ENCODE peak calls at places on chromosomes 12 and 14, in four cellular contexts. One of them, this sample, is unnamed.

GRCh38 chr14:69475194-69475818 is 9.2 kb upstream of the PLEKHD1 start:
- DNase-seq in progenitor cell of endocrine pancreas: no peak
- DNase-seq in pancreas: no peak
- DNase-seq in WTC11: no peak
- DNase-seq in this sample: no peak

GRCh38 chr12:96482086-96482485 is 7.3 kb upstream of the CFAP54 start:
- DNase-seq in progenitor cell of endocrine pancreas: no peak
- DNase-seq in pancreas: no peak
- DNase-seq in WTC11: no peak
- DNase-seq in this sample: no peak

GRCh38 chr12:34223640-34224039 is 201.3 kb downstream of the ALG10 start:
- DNase-seq in progenitor cell of endocrine pancreas: no peak
- DNase-seq in pancreas: no peak
- DNase-seq in WTC11: no peak
- DNase-seq in this sample: no peak

GRCh38 chr12:24482882-24483604 is 465.9 kb downstream of the BCAT1 start:
- DNase-seq in progenitor cell of endocrine pancreas: no peak
- DNase-seq in pancreas: no peak
- DNase-seq in WTC11: no peak
- DNase-seq in this sample: no peak

GRCh38 chr12:68487721-68488309 is 122.9 kb upstream of the RAP1B start:
- DNase-seq in progenitor cell of endocrine pancreas: no peak
- DNase-seq in pancreas: no peak
- DNase-seq in WTC11: peak
- DNase-seq in this sample: no peak

GRCh38 chr12:52156757-52157565 is 34.9 kb downstream of the KRT80 start:
- DNase-seq in progenitor cell of endocrine pancreas: peak
- DNase-seq in pancreas: peak
- DNase-seq in WTC11: peak
- DNase-seq in this sample: peak

GRCh38 chr14:93017898-93018297 is 94.9 kb downstream of the CHGA start:
- DNase-seq in progenitor cell of endocrine pancreas: no peak
- DNase-seq in pancreas: no peak
- DNase-seq in WTC11: no peak
- DNase-seq in this sample: no peak

GRCh38 chr12:113427882-113428281 is 5.7 kb downstream of the SDSL start:
- DNase-seq in progenitor cell of endocrine pancreas: no peak
- DNase-seq in pancreas: no peak
- DNase-seq in WTC11: no peak
- DNase-seq in this sample: no peak

GRCh38 chr12:19652391-19652790 is 213.1 kb downstream of the AEBP2 start:
- DNase-seq in progenitor cell of endocrine pancreas: no peak
- DNase-seq in pancreas: no peak
- DNase-seq in WTC11: no peak
- DNase-seq in this sample: no peak

GRCh38 chr12:109765493-109765810 is 51.8 kb downstream of the FAM222A start:
- DNase-seq in progenitor cell of endocrine pancreas: no peak
- DNase-seq in pancreas: no peak
- DNase-seq in WTC11: no peak
- DNase-seq in this sample: no peak

GRCh38 chr12:52633383-52633782 is 15.0 kb upstream of the KRT73 start:
- DNase-seq in progenitor cell of endocrine pancreas: no peak
- DNase-seq in pancreas: no peak
- DNase-seq in WTC11: no peak
- DNase-seq in this sample: no peak

GRCh38 chr12:30599631-30600030 is 96.0 kb downstream of the IPO8 start:
- DNase-seq in progenitor cell of endocrine pancreas: no peak
- DNase-seq in pancreas: no peak
- DNase-seq in WTC11: no peak
- DNase-seq in this sample: no peak

GRCh38 chr14:101501341-101501740 is 60.0 kb upstream of the DIO3 start:
- DNase-seq in progenitor cell of endocrine pancreas: no peak
- DNase-seq in pancreas: no peak
- DNase-seq in WTC11: no peak
- DNase-seq in this sample: no peak

GRCh38 chr12:32084017-32084688 is 22.5 kb upstream of the BICD1 start:
- DNase-seq in progenitor cell of endocrine pancreas: no peak
- DNase-seq in pancreas: no peak
- DNase-seq in WTC11: no peak
- DNase-seq in this sample: no peak

GRCh38 chr14:100528962-100529560 is 58.2 kb downstream of the BEGAIN start:
- DNase-seq in progenitor cell of endocrine pancreas: no peak
- DNase-seq in pancreas: peak
- DNase-seq in WTC11: peak
- DNase-seq in this sample: no peak

GRCh38 chr12:127290251-127290650 is 976.7 kb upstream of the TMEM132C start:
- DNase-seq in progenitor cell of endocrine pancreas: no peak
- DNase-seq in pancreas: no peak
- DNase-seq in WTC11: no peak
- DNase-seq in this sample: no peak

GRCh38 chr12:132030367-132031038 is 80.8 kb downstream of the EP400 start:
- DNase-seq in progenitor cell of endocrine pancreas: no peak
- DNase-seq in pancreas: no peak
- DNase-seq in WTC11: no peak
- DNase-seq in this sample: no peak

GRCh38 chr12:29241821-29242591 is 92.9 kb downstream of the FAR2 start:
- DNase-seq in progenitor cell of endocrine pancreas: no peak
- DNase-seq in pancreas: no peak
- DNase-seq in WTC11: no peak
- DNase-seq in this sample: no peak

GRCh38 chr12:12819752-12820311 is 6.7 kb downstream of the DDX47 start:
- DNase-seq in progenitor cell of endocrine pancreas: no peak
- DNase-seq in pancreas: no peak
- DNase-seq in WTC11: no peak
- DNase-seq in this sample: no peak

GRCh38 chr14:101020971-101021370 is 117.4 kb upstream of the RTL1 start:
- DNase-seq in progenitor cell of endocrine pancreas: peak
- DNase-seq in pancreas: peak
- DNase-seq in WTC11: no peak
- DNase-seq in this sample: no peak

GRCh38 chr12:57726151-57726883 is 12.2 kb downstream of the AGAP2 start:
- DNase-seq in progenitor cell of endocrine pancreas: peak
- DNase-seq in pancreas: peak
- DNase-seq in WTC11: peak
- DNase-seq in this sample: peak

GRCh38 chr12:63844391-63845341 is at the start of gene SRGAP1:
- DNase-seq in progenitor cell of endocrine pancreas: peak
- DNase-seq in pancreas: peak
- DNase-seq in WTC11: no peak
- DNase-seq in this sample: no peak

GRCh38 chr14:21026988-21027315 is 2.1 kb upstream of the NDRG2 start:
- DNase-seq in progenitor cell of endocrine pancreas: no peak
- DNase-seq in pancreas: no peak
- DNase-seq in WTC11: no peak
- DNase-seq in this sample: no peak

GRCh38 chr12:109762071-109762672 is 48.5 kb downstream of the FAM222A start:
- DNase-seq in progenitor cell of endocrine pancreas: no peak
- DNase-seq in pancreas: peak
- DNase-seq in WTC11: peak
- DNase-seq in this sample: no peak

GRCh38 chr14:105748204-105748578 is 221.8 kb downstream of the TMEM121 start:
- DNase-seq in progenitor cell of endocrine pancreas: no peak
- DNase-seq in pancreas: no peak
- DNase-seq in WTC11: no peak
- DNase-seq in this sample: no peak

GRCh38 chr14:82084813-82085212 is 551.2 kb upstream of the SEL1L start:
- DNase-seq in progenitor cell of endocrine pancreas: no peak
- DNase-seq in pancreas: no peak
- DNase-seq in WTC11: no peak
- DNase-seq in this sample: no peak

GRCh38 chr12:48972213-48973021 is 882 bp upstream of the WNT10B start:
- DNase-seq in progenitor cell of endocrine pancreas: no peak
- DNase-seq in pancreas: no peak
- DNase-seq in WTC11: no peak
- DNase-seq in this sample: no peak

GRCh38 chr12:91777268-91777997 is 368.2 kb downstream of the BTG1 start:
- DNase-seq in progenitor cell of endocrine pancreas: no peak
- DNase-seq in pancreas: no peak
- DNase-seq in WTC11: no peak
- DNase-seq in this sample: no peak

GRCh38 chr14:73049428-73049827 is 8.9 kb upstream of the RBM25 start:
- DNase-seq in progenitor cell of endocrine pancreas: no peak
- DNase-seq in pancreas: no peak
- DNase-seq in WTC11: no peak
- DNase-seq in this sample: no peak

GRCh38 chr12:9751204-9752144 is 9.2 kb downstream of the CD69 start:
- DNase-seq in progenitor cell of endocrine pancreas: no peak
- DNase-seq in pancreas: no peak
- DNase-seq in WTC11: no peak
- DNase-seq in this sample: no peak
- TF ChIP-seq CTCF in progenitor cell of endocrine pancreas: no peak
- TF ChIP-seq CTCF in pancreas: no peak
- TF ChIP-seq CTCF in WTC11: no peak
- TF ChIP-seq CTCF in this sample: no peak

DNA sequence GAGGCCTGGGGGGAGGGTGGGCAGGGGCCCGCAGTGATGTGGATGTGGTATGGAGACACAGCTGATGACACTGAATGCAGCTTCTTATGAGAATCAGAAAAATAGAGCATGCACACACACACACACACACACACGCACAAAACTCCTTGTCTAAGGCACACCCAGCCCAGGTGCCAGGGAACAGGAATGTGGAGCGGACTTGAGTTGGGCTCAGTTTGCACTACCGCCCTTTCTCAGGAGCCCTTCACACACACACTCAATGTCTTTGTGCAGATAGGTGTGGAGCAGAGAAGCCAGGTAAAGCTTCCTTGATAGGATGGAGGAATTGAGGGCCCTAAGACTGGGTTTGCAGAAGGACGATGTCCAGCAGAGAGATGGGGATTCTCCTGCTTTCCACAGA is 1005.8 kb downstream of the VRK1 start:
- DNase-seq in progenitor cell of endocrine pancreas: no peak
- DNase-seq in pancreas: no peak
- DNase-seq in WTC11: no peak
- DNase-seq in this sample: no peak
- TF ChIP-seq CTCF in progenitor cell of endocrine pancreas: no peak
- TF ChIP-seq CTCF in pancreas: no peak
- TF ChIP-seq CTCF in WTC11: no peak
- TF ChIP-seq CTCF in this sample: no peak

DNA sequence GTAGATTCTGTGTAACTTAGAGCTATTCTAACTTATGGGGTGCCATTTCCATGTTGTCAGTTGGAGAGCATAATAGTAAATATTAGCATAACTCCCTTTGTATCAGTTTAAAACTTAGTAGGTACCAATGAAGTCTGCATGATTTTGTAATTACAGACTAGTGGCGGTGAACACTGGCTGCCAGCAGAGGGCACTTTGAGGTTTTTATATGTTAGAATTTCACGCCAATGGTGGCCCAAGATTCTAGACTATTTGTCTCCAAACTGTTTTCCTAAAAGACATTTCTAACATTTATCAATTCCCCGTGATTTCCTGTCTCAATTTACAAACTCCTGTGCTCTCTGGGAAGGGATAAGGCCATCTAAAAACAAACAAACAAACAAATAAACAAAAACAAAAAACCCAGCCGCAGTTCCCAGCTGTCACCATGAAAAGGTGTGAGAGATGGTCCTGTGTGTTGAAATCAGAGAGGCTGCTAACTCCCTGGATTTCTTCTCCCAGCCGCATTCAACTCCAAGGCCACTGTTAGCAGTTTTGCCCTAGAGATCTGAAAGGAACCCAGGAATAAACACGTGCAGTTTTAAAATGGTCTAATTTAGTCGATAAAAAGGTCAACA is 57.6 kb downstream of the BRMS1L start:
- DNase-seq in progenitor cell of endocrine pancreas: no peak
- DNase-seq in pancreas: no peak
- DNase-seq in WTC11: no peak
- DNase-seq in this sample: peak
- TF ChIP-seq CTCF in progenitor cell of endocrine pancreas: peak
- TF ChIP-seq CTCF in pancreas: peak
- TF ChIP-seq CTCF in WTC11: peak
- TF ChIP-seq CTCF in this sample: peak

GRCh38 chr12:116673713-116674112 is 64.2 kb downstream of the SPRING1 start:
- DNase-seq in progenitor cell of endocrine pancreas: no peak
- DNase-seq in pancreas: no peak
- DNase-seq in WTC11: peak
- DNase-seq in this sample: no peak
- TF ChIP-seq CTCF in progenitor cell of endocrine pancreas: no peak
- TF ChIP-seq CTCF in pancreas: no peak
- TF ChIP-seq CTCF in WTC11: no peak
- TF ChIP-seq CTCF in this sample: no peak

DNA sequence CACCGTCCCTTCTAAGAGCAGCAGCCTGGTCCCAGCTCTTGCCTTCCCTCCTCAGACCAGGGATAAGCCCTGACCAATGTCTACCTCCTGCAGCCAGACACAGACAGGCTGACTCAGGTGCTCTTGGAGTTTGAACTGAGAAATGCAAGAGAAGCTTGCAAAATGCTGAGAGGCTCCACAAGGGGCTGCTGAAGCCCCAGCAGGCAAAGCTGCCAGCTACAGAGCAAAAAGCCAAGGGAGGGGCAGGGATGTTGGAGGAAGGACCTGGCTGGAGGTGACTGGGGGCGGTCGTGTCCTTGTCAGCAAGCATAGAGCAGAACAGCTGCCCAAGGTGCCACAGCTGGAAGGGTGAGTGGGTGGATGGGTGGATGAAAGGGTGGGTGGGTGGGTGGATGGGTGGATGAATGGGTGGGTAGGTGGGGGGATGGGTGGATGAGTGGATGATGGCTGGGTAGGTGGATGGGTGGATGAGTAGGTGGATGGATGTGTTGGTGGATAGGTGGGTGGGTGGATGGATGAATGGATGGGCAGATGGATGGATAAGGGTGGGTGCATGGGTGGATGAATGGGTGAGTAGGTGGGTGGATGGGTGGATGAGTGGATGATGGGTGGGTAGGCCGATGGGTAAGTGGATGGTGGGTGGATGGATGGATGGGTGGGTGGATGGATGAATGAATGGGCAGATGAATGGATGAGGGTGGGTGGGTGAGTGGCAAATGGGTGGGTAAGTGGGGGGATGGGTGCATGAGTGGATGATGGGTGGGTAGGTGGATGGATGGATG is 4.0 kb upstream of the INF2 start:
- DNase-seq in progenitor cell of endocrine pancreas: no peak
- DNase-seq in pancreas: no peak
- DNase-seq in WTC11: no peak
- DNase-seq in this sample: no peak
- TF ChIP-seq CTCF in progenitor cell of endocrine pancreas: no peak
- TF ChIP-seq CTCF in pancreas: no peak
- TF ChIP-seq CTCF in WTC11: no peak
- TF ChIP-seq CTCF in this sample: no peak

DNA sequence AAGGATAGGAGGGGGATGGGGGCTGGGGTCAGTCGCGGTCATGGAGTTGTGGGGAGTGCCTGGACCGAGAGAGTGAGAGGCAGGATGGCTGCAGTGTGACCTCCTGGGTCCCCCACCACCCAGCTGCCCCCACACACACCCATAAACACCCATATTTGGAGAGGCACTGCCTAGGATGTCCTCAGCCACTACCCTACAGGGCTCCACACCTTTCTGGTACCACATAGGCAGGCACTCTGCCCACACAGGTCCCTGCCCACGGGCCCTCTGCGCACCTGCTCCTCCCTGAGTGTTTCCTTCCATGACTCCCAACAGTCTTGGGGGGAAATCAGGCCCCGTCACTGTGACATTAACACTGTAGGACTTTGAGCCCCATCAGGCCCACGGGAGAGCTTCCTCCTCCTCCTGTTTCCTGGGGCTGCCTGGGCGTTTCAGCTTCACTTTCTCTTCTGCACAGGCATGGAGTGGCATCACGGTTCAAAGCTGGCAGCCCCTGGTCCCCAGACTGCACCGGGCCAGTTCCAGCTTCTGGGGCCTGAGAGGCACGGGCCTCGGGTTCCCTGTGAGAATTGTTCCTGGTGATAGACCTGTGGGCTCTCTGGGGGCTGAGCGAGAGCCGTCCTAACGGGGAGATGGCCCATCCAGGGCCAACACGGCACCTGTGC is 207.0 kb upstream of the C14orf180 start:
- DNase-seq in progenitor cell of endocrine pancreas: no peak
- DNase-seq in pancreas: peak
- DNase-seq in WTC11: no peak
- DNase-seq in this sample: no peak
- TF ChIP-seq CTCF in progenitor cell of endocrine pancreas: no peak
- TF ChIP-seq CTCF in pancreas: no peak
- TF ChIP-seq CTCF in WTC11: no peak
- TF ChIP-seq CTCF in this sample: no peak